ENCODE peak calls at places on chromosomes 3 and 15, in four cellular contexts. One of them, this sample, is unnamed.

GRCh38 chr3:135145581-135145980 is 350.5 kb downstream of the EPHB1 start:
- DNase-seq in body of pancreas: no peak
- DNase-seq in CD8-positive, alpha-beta T cell: no peak
- DNase-seq in upper lobe of right lung: no peak
- DNase-seq in this sample: no peak

GRCh38 chr3:86990171-86990733 is 697 bp downstream of the VGLL3 start:
- DNase-seq in body of pancreas: peak; percentile 74
- DNase-seq in CD8-positive, alpha-beta T cell: no peak
- DNase-seq in upper lobe of right lung: peak; percentile 70
- DNase-seq in this sample: peak; percentile 18

GRCh38 chr15:72313448-72313840 is 6.5 kb downstream of the CELF6 start:
- DNase-seq in body of pancreas: no peak
- DNase-seq in CD8-positive, alpha-beta T cell: no peak
- DNase-seq in upper lobe of right lung: no peak
- DNase-seq in this sample: no peak

GRCh38 chr3:169886671-169887070 is 16.9 kb upstream of the LRRC31 start:
- DNase-seq in body of pancreas: peak; percentile 68
- DNase-seq in CD8-positive, alpha-beta T cell: no peak
- DNase-seq in upper lobe of right lung: peak; percentile 86
- DNase-seq in this sample: no peak

GRCh38 chr3:75978686-75979085 is 193.3 kb upstream of the ZNF717 start:
- DNase-seq in body of pancreas: no peak
- DNase-seq in CD8-positive, alpha-beta T cell: no peak
- DNase-seq in upper lobe of right lung: no peak
- DNase-seq in this sample: no peak

GRCh38 chr3:10804183-10804648 is 11.8 kb upstream of the SLC6A11 start:
- DNase-seq in body of pancreas: peak; percentile 65
- DNase-seq in CD8-positive, alpha-beta T cell: no peak
- DNase-seq in upper lobe of right lung: no peak
- DNase-seq in this sample: no peak

GRCh38 chr15:87645723-87646122 is 610.8 kb downstream of the NTRK3 start:
- DNase-seq in body of pancreas: no peak
- DNase-seq in CD8-positive, alpha-beta T cell: no peak
- DNase-seq in upper lobe of right lung: no peak
- DNase-seq in this sample: no peak

GRCh38 chr15:40405501-40406381 is at the start of gene IVD:
- DNase-seq in body of pancreas: peak; percentile 97
- DNase-seq in CD8-positive, alpha-beta T cell: peak; percentile 83
- DNase-seq in upper lobe of right lung: peak; percentile 98
- DNase-seq in this sample: peak; percentile 96

GRCh38 chr3:111980716-111981456 is 2.1 kb downstream of the ABHD10 start:
- DNase-seq in body of pancreas: no peak
- DNase-seq in CD8-positive, alpha-beta T cell: no peak
- DNase-seq in upper lobe of right lung: no peak
- DNase-seq in this sample: no peak

GRCh38 chr3:48555949-48556795 is 431 bp downstream of the PFKFB4 start:
- DNase-seq in body of pancreas: no peak
- DNase-seq in CD8-positive, alpha-beta T cell: no peak
- DNase-seq in upper lobe of right lung: no peak
- DNase-seq in this sample: peak; percentile 19

GRCh38 chr3:156533205-156533604 is 21.7 kb downstream of the SSR3 start:
- DNase-seq in body of pancreas: no peak
- DNase-seq in CD8-positive, alpha-beta T cell: no peak
- DNase-seq in upper lobe of right lung: no peak
- DNase-seq in this sample: no peak

GRCh38 chr3:118477768-118478167 is 556.9 kb downstream of the IGSF11 start:
- DNase-seq in body of pancreas: no peak
- DNase-seq in CD8-positive, alpha-beta T cell: no peak
- DNase-seq in upper lobe of right lung: no peak
- DNase-seq in this sample: no peak

DNA sequence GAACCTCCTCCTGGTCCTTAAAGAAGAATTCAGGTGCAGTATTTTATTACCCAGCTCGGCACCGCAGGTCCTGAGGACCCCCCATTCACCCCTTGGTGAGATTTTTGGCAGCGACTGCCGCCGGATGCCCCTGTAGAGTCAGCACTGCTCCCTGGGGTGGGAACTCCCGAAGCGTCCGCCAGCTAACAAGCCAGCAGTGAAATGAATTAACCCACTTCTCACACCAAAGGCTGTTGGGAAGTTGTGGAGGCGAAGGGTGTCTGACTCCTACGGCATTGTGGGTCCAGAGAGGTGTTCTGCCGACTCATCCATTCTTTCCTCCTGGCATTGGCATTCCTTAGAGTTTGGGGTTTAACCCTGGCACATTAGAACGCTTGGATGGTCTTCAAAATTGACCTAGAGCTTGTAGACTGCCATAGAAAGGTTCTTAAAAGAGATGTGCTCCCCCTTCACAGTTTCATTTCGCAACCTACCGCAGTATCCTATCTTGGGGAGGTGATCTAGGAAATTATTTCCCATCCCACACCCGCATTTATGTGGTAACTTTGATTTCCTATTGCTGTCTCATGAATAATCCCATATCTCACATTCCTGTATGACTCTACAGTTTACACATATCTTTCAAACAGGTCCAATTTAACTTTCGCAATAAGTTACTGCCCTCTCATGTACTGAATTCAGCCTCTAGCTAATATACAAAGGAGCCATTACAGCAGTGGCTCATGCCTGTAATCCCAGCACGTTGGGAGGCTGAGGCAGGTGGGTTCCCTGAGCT is 879 bp upstream of the EIF5A2 start:
- DNase-seq in body of pancreas: no peak
- DNase-seq in CD8-positive, alpha-beta T cell: no peak
- DNase-seq in upper lobe of right lung: peak; percentile 66
- DNase-seq in this sample: peak; percentile 38
- H3K27ac ChIP-seq in body of pancreas: no peak overlapping the region
- H3K27ac ChIP-seq in CD8-positive, alpha-beta T cell: no peak overlapping the region
- H3K27ac ChIP-seq in upper lobe of right lung: peak overlapping the region; percentile 30
- H3K27ac ChIP-seq in this sample: peak overlapping the region; percentile 66

GRCh38 chr15:98799991-98800390 is 151.7 kb downstream of the IGF1R start:
- DNase-seq in body of pancreas: no peak
- DNase-seq in CD8-positive, alpha-beta T cell: no peak
- DNase-seq in upper lobe of right lung: no peak
- DNase-seq in this sample: no peak
- H3K4me3 ChIP-seq in body of pancreas: no peak overlapping the region
- H3K4me3 ChIP-seq in CD8-positive, alpha-beta T cell: no peak overlapping the region
- H3K4me3 ChIP-seq in upper lobe of right lung: no peak overlapping the region
- H3K4me3 ChIP-seq in this sample: no peak overlapping the region

GRCh38 chr3:190326361-190326760 is 4.1 kb upstream of the CLDN1 start:
- DNase-seq in body of pancreas: no peak
- DNase-seq in CD8-positive, alpha-beta T cell: no peak
- DNase-seq in upper lobe of right lung: no peak
- DNase-seq in this sample: no peak
- H3K27ac ChIP-seq in body of pancreas: peak overlapping the region; percentile 5
- H3K27ac ChIP-seq in CD8-positive, alpha-beta T cell: no peak overlapping the region
- H3K27ac ChIP-seq in upper lobe of right lung: no peak overlapping the region
- H3K27ac ChIP-seq in this sample: no peak overlapping the region

DNA sequence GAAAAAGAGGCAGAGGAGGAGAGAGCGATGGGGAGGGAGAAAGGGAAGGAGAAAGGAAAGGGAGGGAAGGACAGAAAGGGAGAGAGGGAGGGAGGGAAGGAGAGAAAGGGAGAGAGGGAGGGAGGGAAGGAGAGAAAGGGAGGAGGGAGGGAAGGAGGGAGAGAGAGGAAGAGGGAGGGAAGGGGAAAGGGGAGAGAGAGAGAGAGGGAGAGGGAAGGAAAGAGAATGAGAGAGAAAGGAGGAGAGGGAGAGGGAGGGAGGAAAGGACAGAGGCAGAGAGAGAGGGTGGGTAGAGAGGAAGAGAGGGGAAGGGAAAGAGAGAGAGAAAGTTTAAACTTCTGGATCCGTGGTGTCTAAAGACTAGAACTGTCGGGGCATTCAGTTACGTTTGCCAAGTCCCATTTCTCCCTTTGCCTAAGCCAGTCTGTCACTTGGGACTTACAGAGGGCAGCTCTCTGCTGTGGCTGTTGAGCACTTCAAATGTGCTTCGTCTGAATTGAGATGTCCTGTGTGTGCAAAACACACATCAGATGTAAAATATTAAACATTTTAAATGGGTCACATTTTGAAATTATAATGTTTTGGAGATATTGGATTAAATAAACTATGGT is 62.6 kb downstream of the PLXNA1 start:
- DNase-seq in body of pancreas: no peak
- DNase-seq in CD8-positive, alpha-beta T cell: no peak
- DNase-seq in upper lobe of right lung: no peak
- DNase-seq in this sample: no peak
- H3K4me3 ChIP-seq in body of pancreas: no peak overlapping the region
- H3K4me3 ChIP-seq in CD8-positive, alpha-beta T cell: no peak overlapping the region
- H3K4me3 ChIP-seq in upper lobe of right lung: no peak overlapping the region
- H3K4me3 ChIP-seq in this sample: no peak overlapping the region

DNA sequence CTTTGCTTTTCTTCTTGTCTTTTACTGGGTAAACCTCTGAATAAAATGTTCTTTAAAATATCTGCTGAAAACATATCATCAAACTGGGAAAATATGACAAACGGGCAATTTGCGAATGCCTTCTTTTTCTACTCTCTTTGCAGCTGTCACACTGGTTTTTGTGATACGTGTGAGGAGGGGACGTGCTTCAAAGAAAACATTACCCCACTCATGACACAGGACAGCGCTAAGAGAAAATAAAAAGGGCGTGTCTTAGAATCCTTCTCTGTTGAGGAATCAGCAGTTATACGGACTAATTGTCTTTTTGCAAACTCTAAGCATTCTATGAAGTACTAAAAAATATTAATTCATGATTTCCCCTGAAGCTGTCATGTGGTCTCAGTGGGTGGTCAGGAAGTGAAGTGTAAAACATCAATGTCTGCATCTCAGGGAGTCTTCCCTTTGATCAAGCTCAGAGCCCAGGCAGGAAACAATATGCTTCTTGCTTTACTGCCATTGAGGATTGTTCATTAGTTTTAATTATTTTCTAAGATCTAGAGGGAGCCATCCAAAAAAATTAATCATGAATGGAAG is 117.5 kb upstream of the CRBN start:
- DNase-seq in body of pancreas: no peak
- DNase-seq in CD8-positive, alpha-beta T cell: no peak
- DNase-seq in upper lobe of right lung: no peak
- DNase-seq in this sample: no peak
- H3K27ac ChIP-seq in body of pancreas: no peak overlapping the region
- H3K27ac ChIP-seq in CD8-positive, alpha-beta T cell: no peak overlapping the region
- H3K27ac ChIP-seq in upper lobe of right lung: no peak overlapping the region
- H3K27ac ChIP-seq in this sample: no peak overlapping the region

DNA sequence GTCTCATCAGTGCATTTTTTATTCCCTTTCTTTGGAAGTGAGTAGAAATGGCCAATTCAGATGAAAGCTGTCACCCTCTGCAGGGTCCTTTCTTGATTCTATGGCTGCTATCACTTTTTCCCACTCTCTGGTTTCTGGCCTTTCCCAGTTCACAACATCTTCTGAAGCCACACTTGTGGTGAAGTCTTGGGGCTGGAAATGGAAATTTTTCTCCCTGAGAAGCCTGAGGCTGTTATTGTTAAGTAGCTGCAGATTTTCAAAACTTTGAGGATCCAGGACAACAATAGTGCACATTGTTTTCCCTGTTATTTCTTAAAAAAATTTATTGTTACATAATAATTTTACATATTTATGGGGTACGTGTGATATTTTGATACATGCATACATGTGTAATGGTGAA is 250.3 kb upstream of the RASGRP1 start:
- DNase-seq in body of pancreas: no peak
- DNase-seq in CD8-positive, alpha-beta T cell: no peak
- DNase-seq in upper lobe of right lung: no peak
- DNase-seq in this sample: no peak
- H3K4me3 ChIP-seq in body of pancreas: no peak overlapping the region
- H3K4me3 ChIP-seq in CD8-positive, alpha-beta T cell: no peak overlapping the region
- H3K4me3 ChIP-seq in upper lobe of right lung: no peak overlapping the region
- H3K4me3 ChIP-seq in this sample: no peak overlapping the region

GRCh38 chr3:15205482-15205933 is 538 bp upstream of the CAPN7 start:
- DNase-seq in body of pancreas: no peak
- DNase-seq in CD8-positive, alpha-beta T cell: no peak
- DNase-seq in upper lobe of right lung: no peak
- DNase-seq in this sample: no peak

GRCh38 chr3:15211934-15212333 is 5.9 kb downstream of the CAPN7 start:
- DNase-seq in body of pancreas: no peak
- DNase-seq in CD8-positive, alpha-beta T cell: no peak
- DNase-seq in upper lobe of right lung: no peak
- DNase-seq in this sample: no peak

GRCh38 chr3:15205934-15206661 is at the start of gene CAPN7:
- DNase-seq in body of pancreas: peak; percentile 99
- DNase-seq in CD8-positive, alpha-beta T cell: peak; percentile 91
- DNase-seq in upper lobe of right lung: peak; percentile 98
- DNase-seq in this sample: peak; percentile 96

GRCh38 chr3:15206662-15207576 is 873 bp downstream of the CAPN7 start:
- DNase-seq in body of pancreas: peak; percentile 72
- DNase-seq in CD8-positive, alpha-beta T cell: peak; percentile 5
- DNase-seq in upper lobe of right lung: no peak
- DNase-seq in this sample: peak; percentile 66

GRCh38 chr3:15207836-15208504 is 1.9 kb downstream of the CAPN7 start:
- DNase-seq in body of pancreas: no peak
- DNase-seq in CD8-positive, alpha-beta T cell: no peak
- DNase-seq in upper lobe of right lung: no peak
- DNase-seq in this sample: no peak
- H3K27ac ChIP-seq in body of pancreas: no peak overlapping the region
- H3K27ac ChIP-seq in CD8-positive, alpha-beta T cell: no peak overlapping the region
- H3K27ac ChIP-seq in upper lobe of right lung: no peak overlapping the region
- H3K27ac ChIP-seq in this sample: no peak overlapping the region

This sample was measured in small intestine.